ENCODE peak calls at places on chromosomes 4 and X, in four cellular contexts. X is right atrium auricular region, K is BE2C, U is IMR-90. Z is an unnamed sample.

GRCh38 chrX:110795645-110796510 is at the start of gene CHRDL1:
- DNase-seq in X (no peak), K (peak), U (no peak), Z (no peak)

GRCh38 chrX:72021975-72022374 is 109.7 kb downstream of the RTL5 start:
- DNase-seq in X (peak), K (peak), U (no peak), Z (no peak)

GRCh38 chrX:68084765-68085164 is 348.5 kb downstream of the OPHN1 start:
- DNase-seq in X (no peak), K (no peak), U (peak), Z (peak)

GRCh38 chrX:10769165-10769564 is 148.8 kb upstream of the MID1 start:
- DNase-seq in X (no peak), K (no peak), U (peak), Z (peak)

GRCh38 chr4:23903859-23904438 is 14.1 kb upstream of the PPARGC1A start:
- DNase-seq in X (no peak), K (peak), U (no peak), Z (no peak)

GRCh38 chr4:152415980-152416379 is 119.9 kb downstream of the FBXW7 start:
- DNase-seq in X (no peak), K (no peak), U (peak), Z (peak)

GRCh38 chr4:45554423-45554822 is 569.4 kb downstream of the GABRG1 start:
- DNase-seq in X (no peak), K (no peak), U (no peak), Z (peak)

GRCh38 chr4:111788046-111788642 is 357.1 kb upstream of the FAM241A start:
- DNase-seq in X (no peak), K (no peak), U (no peak), Z (no peak)

GRCh38 chrX:19810809-19811208 is 76.6 kb downstream of the SH3KBP1 start:
- DNase-seq in X (no peak), K (no peak), U (peak), Z (peak)

GRCh38 chr4:92359481-92359880 is 55.7 kb downstream of the GRID2 start:
- DNase-seq in X (no peak), K (no peak), U (no peak), Z (no peak)

GRCh38 chr4:139658185-139658584 is 7.4 kb upstream of the MGST2 start:
- DNase-seq in X (no peak), K (no peak), U (no peak), Z (peak)

GRCh38 chr4:77695769-77696168 is 90.1 kb downstream of the CXCL13 start:
- DNase-seq in X (no peak), K (no peak), U (peak), Z (peak)

GRCh38 chr4:113294910-113295309 is 245.5 kb downstream of the ANK2 start:
- DNase-seq in X (no peak), K (no peak), U (no peak), Z (peak)

GRCh38 chrX:150887906-150888465 is 10.5 kb downstream of the CD99L2 start:
- DNase-seq in X (no peak), K (no peak), U (peak), Z (no peak)

GRCh38 chrX:26783512-26784225 is 567.7 kb downstream of the MAGEB5 start:
- DNase-seq in X (no peak), K (peak), U (peak), Z (peak)

GRCh38 chr4:113339430-113339813 is 290.0 kb downstream of the ANK2 start:
- DNase-seq in X (no peak), K (no peak), U (no peak), Z (peak)

GRCh38 chrX:77167993-77168392 is 279.2 kb upstream of the FGF16 start:
- DNase-seq in X (no peak), K (no peak), U (no peak), Z (peak)

GRCh38 chrX:44264936-44265335 is 78.5 kb downstream of the EFHC2 start:
- DNase-seq in X (no peak), K (no peak), U (no peak), Z (no peak)

GRCh38 chrX:50081282-50081955 is 119.4 kb downstream of the AKAP4 start:
- DNase-seq in X (no peak), K (peak), U (peak), Z (peak)

GRCh38 chr4:140361099-140361498 is 12.3 kb upstream of the SCOC start:
- DNase-seq in X (no peak), K (no peak), U (no peak), Z (no peak)

GRCh38 chrX:36908801-36909403 is 99.3 kb upstream of the FAM47C start:
- DNase-seq in X (no peak), K (no peak), U (peak), Z (peak)

GRCh38 chr4:47852121-47852520 is 14.3 kb upstream of the CORIN start:
- DNase-seq in X (no peak), K (no peak), U (peak), Z (peak)

GRCh38 chr4:30938956-30939528 is 218.9 kb downstream of the PCDH7 start:
- DNase-seq in X (no peak), K (no peak), U (no peak), Z (no peak)

GRCh38 chr4:24248674-24249644 is 335.4 kb downstream of the DHX15 start:
- DNase-seq in X (no peak), K (no peak), U (no peak), Z (no peak)

GRCh38 chrX:76555269-76555668 is 127.8 kb downstream of the MAGEE1 start:
- DNase-seq in X (no peak), K (no peak), U (no peak), Z (no peak)

GRCh38 chr4:106019771-106020170 is 124.5 kb downstream of the NPNT start:
- DNase-seq in X (no peak), K (no peak), U (peak), Z (peak)

DNA sequence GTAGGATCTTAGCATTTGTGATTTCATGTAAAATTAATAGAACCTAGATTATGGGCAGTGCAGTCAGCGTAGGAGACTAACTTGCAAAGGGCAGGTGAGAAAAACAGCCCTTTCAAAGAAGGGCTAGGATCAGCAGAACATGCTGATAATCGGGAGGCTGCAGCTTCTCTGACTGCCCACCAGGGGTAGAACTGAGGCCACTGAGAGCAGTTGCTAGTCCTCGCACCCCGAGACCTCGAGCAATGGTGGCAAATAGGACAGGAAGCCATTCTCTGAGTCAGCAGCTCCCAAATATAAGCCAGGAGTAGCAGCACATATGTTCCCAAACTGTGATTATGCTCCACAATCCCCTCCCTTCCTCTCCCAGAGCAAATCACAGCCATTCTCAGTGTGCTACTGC is 186.4 kb downstream of the MSL3 start:
- DNase-seq in X (no peak), K (no peak), U (peak), Z (peak)
- TF ChIP-seq CTCF in X (peak), K (no peak), U (peak), Z (peak)

DNA sequence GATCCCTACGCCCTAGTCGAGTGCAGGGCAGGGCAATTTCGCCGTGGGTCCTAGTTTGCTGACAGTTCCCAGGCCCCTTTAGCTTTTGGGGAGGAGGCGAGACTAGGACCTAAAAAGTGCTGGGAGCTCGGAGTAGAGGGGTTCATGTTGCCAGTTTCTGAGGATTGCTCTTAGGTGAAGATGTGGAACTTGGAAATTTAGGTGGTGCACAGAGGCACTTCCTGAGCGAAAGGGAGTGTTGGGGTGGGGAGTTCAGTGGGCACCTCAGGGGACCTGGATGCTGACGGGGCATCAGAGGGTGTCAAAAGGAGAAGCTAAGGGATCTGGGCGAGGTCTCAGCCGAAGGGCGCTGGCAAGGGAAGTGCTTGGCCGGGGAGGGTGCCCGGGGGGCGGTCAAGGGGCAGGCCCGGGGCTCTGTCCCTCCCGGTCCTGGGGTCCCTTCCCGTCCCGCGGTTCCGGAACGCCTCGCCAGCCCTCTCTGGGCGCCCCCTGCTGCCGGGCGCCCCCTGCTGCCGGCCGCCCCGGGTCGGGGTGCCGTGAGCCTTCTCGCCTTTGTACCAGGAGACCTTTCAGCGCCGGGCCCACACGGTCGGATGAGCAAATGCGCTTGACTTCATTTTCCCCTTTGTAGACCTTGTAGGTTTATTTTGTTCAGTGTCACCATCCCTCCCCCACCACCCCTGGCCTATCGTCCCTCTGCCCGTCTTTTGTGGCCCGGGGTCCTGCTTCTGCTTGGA is 3.0 kb upstream of the PHOX2B start:
- DNase-seq in X (no peak), K (peak), U (no peak), Z (no peak)
- H3K4me3 ChIP-seq in X (no peak), K (peak), U (no peak), Z (no peak)

GRCh38 chrX:97898798-97899197 is 1015.1 kb downstream of the RPA4 start:
- DNase-seq in X (no peak), K (no peak), U (peak), Z (peak)

GRCh38 chrX:97897998-97898397 is 1014.3 kb downstream of the RPA4 start:
- DNase-seq in X (no peak), K (no peak), U (no peak), Z (no peak)

DNA sequence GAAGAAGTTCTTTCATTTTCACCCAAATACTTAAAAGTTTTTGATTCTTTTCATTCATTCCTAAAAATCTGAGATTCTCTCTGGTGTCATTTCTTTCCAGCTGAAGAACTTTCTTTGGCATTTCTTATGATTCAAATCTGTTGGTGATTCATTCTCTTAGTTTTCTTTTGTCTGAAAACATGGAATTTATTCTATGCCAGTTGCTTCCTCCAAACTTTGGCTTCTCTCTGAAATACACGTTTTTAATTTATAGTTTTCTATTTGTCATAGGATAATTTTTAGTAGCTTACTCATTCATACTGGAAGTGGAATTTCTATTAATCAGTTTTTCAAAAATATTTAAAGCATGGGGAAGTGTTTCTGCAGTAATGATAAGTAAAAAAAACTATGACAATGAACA is 1012.0 kb downstream of the RPA4 start:
- DNase-seq in X (no peak), K (no peak), U (peak), Z (peak)
- TF ChIP-seq CTCF in X (no peak), K (no peak), U (no peak), Z (no peak)

GRCh38 chr4:151324124-151324448 is 1.3 kb downstream of the SH3D19 start:
- DNase-seq in X (no peak), K (no peak), U (no peak), Z (no peak)
- H3K4me3 ChIP-seq in X (peak), K (no peak), U (no peak), Z (peak)

DNA sequence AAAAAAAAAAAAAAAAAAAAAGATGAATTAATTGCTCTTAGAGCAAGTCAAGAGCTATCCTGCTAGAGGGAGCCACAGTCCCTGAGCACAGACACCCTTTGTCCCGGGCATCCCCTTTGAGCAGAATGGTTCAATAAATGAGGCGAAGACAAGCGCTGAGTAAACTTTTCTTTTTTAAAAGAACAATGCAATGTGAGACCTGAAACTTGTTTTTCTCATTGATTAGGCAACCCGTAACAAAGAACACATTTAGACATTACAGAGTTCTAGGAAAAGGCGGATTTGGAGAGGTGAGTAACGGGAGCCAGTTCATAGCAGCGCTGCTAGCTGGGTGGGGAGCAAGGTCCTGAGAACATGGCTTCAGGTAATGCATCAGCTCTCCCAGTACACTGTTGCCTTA is 46.1 kb downstream of the GRK4 start:
- DNase-seq in X (no peak), K (no peak), U (no peak), Z (peak)
- TF ChIP-seq CTCF in X (no peak), K (peak), U (peak), Z (peak)

GRCh38 chrX:79146552-79147390 is 2.3 kb downstream of the GPR174 start:
- DNase-seq in X (no peak), K (no peak), U (no peak), Z (no peak)
- H3K4me3 ChIP-seq in X (no peak), K (no peak), U (no peak), Z (no peak)

GRCh38 chr4:121696641-121697461 is at the start of gene ANXA5:
- DNase-seq in X (peak), K (peak), U (peak), Z (peak)
- TF ChIP-seq CTCF in X (peak), K (peak), U (peak), Z (peak)

GRCh38 chrX:40082447-40083119 is 15.2 kb downstream of the BCOR start:
- DNase-seq in X (no peak), K (no peak), U (no peak), Z (no peak)

GRCh38 chrX:40085086-40085551 is 12.6 kb downstream of the BCOR start:
- DNase-seq in X (no peak), K (no peak), U (peak), Z (peak)

GRCh38 chrX:40083120-40083978 is 14.4 kb downstream of the BCOR start:
- DNase-seq in X (no peak), K (no peak), U (no peak), Z (no peak)

GRCh38 chrX:40084471-40084870 is 13.3 kb downstream of the BCOR start:
- DNase-seq in X (no peak), K (no peak), U (no peak), Z (no peak)

GRCh38 chrX:40083979-40084359 is 13.8 kb downstream of the BCOR start:
- DNase-seq in X (no peak), K (no peak), U (no peak), Z (no peak)
- H3K4me3 ChIP-seq in X (peak), K (no peak), U (no peak), Z (peak)

GRCh38 chr4:98338761-98339438 is 77.7 kb downstream of the RAP1GDS1 start:
- DNase-seq in X (no peak), K (no peak), U (no peak), Z (peak)

GRCh38 chr4:98343640-98344039 is 82.5 kb downstream of the RAP1GDS1 start:
- DNase-seq in X (no peak), K (no peak), U (no peak), Z (no peak)

GRCh38 chr4:98345838-98346237 is 84.7 kb downstream of the RAP1GDS1 start:
- DNase-seq in X (no peak), K (no peak), U (no peak), Z (no peak)

DNA sequence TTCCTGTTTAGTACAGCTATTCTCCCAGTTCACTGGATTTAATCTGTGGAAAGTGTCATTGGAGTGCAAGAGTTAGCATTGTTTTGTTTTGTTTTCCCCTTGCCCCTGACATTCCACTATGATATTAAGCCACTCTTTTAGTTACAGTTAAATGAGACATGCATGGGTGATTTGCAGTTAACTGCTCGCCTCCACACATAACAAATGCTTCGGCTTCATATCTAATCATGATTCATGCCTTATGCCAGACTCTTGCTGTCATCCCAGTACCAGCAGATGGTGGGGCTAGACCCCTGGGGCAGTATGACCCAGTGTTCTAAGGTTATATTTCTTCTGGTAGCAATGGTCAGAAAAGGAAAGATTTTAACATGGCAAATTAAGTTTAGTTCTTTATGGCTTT is 80.1 kb downstream of the RAP1GDS1 start:
- DNase-seq in X (no peak), K (peak), U (peak), Z (peak)
- TF ChIP-seq CTCF in X (no peak), K (peak), U (no peak), Z (peak)

GRCh38 chr4:75630932-75631320 is 598 bp upstream of the CDKL2 start:
- DNase-seq in X (no peak), K (no peak), U (no peak), Z (no peak)

GRCh38 chr4:75634281-75634680 is 4.0 kb upstream of the CDKL2 start:
- DNase-seq in X (no peak), K (no peak), U (no peak), Z (no peak)

GRCh38 chr4:75630174-75630931 is at the start of gene CDKL2:
- DNase-seq in X (peak), K (peak), U (no peak), Z (peak)

GRCh38 chr4:75633846-75634245 is 3.5 kb upstream of the CDKL2 start:
- DNase-seq in X (no peak), K (no peak), U (peak), Z (peak)

GRCh38 chr4:75629239-75629638 is 1.1 kb downstream of the CDKL2 start:
- DNase-seq in X (no peak), K (no peak), U (no peak), Z (no peak)
- H3K4me3 ChIP-seq in X (no peak), K (no peak), U (no peak), Z (no peak)